ENCODE peak calls at places on chromosomes 16 and 17, in ten cellular contexts. M, Q, P, K, D, C, E, B, X and I are unnamed samples.

GRCh38 chr17:37476431-37477130 is 13.1 kb upstream of the DUSP14 start:
- DNase-seq in M (no peak), Q (no peak), P (no peak), K (no peak), D (no peak), C (peak), E (no peak), B (no peak), X (peak), I (no peak)

GRCh38 chr17:42131971-42132370 is 9.4 kb downstream of the HSPB9 start:
- DNase-seq in M (no peak), Q (no peak), P (no peak), K (no peak), D (no peak), C (no peak), E (no peak), B (no peak), X (peak), I (no peak)

GRCh38 chr16:29315916-29316517 is 90.5 kb downstream of the NPIPB11 start:
- DNase-seq in M (no peak), Q (no peak), P (no peak), K (no peak), D (no peak), C (no peak), E (no peak), B (no peak), X (no peak), I (peak)

GRCh38 chr17:40322417-40323315 is 13.7 kb downstream of the RARA start:
- DNase-seq in M (peak), Q (peak), P (peak), K (peak), D (peak), C (peak), E (peak), B (peak), X (peak), I (peak)

GRCh38 chr16:49350265-49351103 is 23.1 kb upstream of the C16orf78 start:
- DNase-seq in M (peak), Q (peak), P (peak), K (peak), D (peak), C (peak), E (no peak), B (peak), X (peak), I (peak)

GRCh38 chr16:1152651-1153259 is at the start of gene CACNA1H:
- DNase-seq in M (peak), Q (peak), P (peak), K (peak), D (no peak), C (peak), E (peak), B (no peak), X (no peak), I (peak)

GRCh38 chr17:2701161-2701995 is 10.2 kb downstream of the CLUH start:
- DNase-seq in M (no peak), Q (no peak), P (no peak), K (peak), D (no peak), C (no peak), E (no peak), B (no peak), X (no peak), I (no peak)

GRCh38 chr16:78490847-78491246 is 391.4 kb downstream of the WWOX start:
- DNase-seq in M (no peak), Q (no peak), P (no peak), K (no peak), D (no peak), C (no peak), E (no peak), B (no peak), X (no peak), I (no peak)

GRCh38 chr16:29911676-29912010 is 11.4 kb downstream of the ASPHD1 start:
- DNase-seq in M (no peak), Q (no peak), P (no peak), K (no peak), D (no peak), C (no peak), E (no peak), B (no peak), X (no peak), I (no peak)

GRCh38 chr17:80585880-80586279 is 41.2 kb downstream of the RPTOR start:
- DNase-seq in M (no peak), Q (no peak), P (no peak), K (no peak), D (no peak), C (no peak), E (no peak), B (no peak), X (no peak), I (no peak)

GRCh38 chr17:75135452-75135851 is 3.9 kb upstream of the NT5C start:
- DNase-seq in M (no peak), Q (no peak), P (no peak), K (no peak), D (no peak), C (no peak), E (no peak), B (no peak), X (no peak), I (no peak)

GRCh38 chr16:66357523-66357928 is 9.0 kb upstream of the CDH5 start:
- DNase-seq in M (peak), Q (peak), P (no peak), K (no peak), D (peak), C (peak), E (no peak), B (peak), X (peak), I (peak)